ENCODE peak calls at places on chromosome 3, in ten cellular contexts. I is hepatocyte; D is SK-MEL-5; A is GDM1; U is H54; T is B cell; Q is CD8-positive, alpha-beta memory T cell; K is brain pericyte; C is endothelial cell; N is hippocampal formation. G is an unnamed sample.

GRCh38 chr3:111714305-111714704 is 119.2 kb upstream of the ZBED2 start:
- DNase-seq in I (no peak), D (peak), A (no peak), U (no peak), T (no peak), Q (no peak), K (no peak), C (no peak), N (no peak), G (no peak)

GRCh38 chr3:175585898-175586297 is 726.8 kb downstream of the NAALADL2 start:
- DNase-seq in I (no peak), D (no peak), A (no peak), U (peak), T (no peak), Q (no peak), K (no peak), C (no peak), N (no peak), G (no peak)

GRCh38 chr3:194422188-194422587 is 23.1 kb upstream of the GP5 start:
- DNase-seq in I (no peak), D (no peak), A (no peak), U (no peak), T (no peak), Q (no peak), K (no peak), C (no peak), N (no peak), G (no peak)

GRCh38 chr3:197599089-197599765 is 43.5 kb upstream of the BDH1 start:
- DNase-seq in I (peak), D (peak), A (no peak), U (peak), T (peak), Q (peak), K (peak), C (peak), N (no peak), G (peak)

GRCh38 chr3:132457301-132457700 is 40.0 kb downstream of the DNAJC13 start:
- DNase-seq in I (no peak), D (no peak), A (no peak), U (no peak), T (no peak), Q (no peak), K (no peak), C (no peak), N (no peak), G (no peak)

GRCh38 chr3:43794776-43795175 is 104.0 kb downstream of the ABHD5 start:
- DNase-seq in I (no peak), D (no peak), A (no peak), U (no peak), T (no peak), Q (no peak), K (no peak), C (no peak), N (no peak), G (no peak)

GRCh38 chr3:69871256-69871655 is 128.3 kb upstream of the SAMMSON start:
- DNase-seq in I (no peak), D (no peak), A (no peak), U (no peak), T (no peak), Q (no peak), K (no peak), C (no peak), N (no peak), G (no peak)

GRCh38 chr3:12780776-12781175 is 15.7 kb upstream of the CAND2 start:
- DNase-seq in I (no peak), D (no peak), A (no peak), U (no peak), T (no peak), Q (no peak), K (no peak), C (no peak), N (no peak), G (no peak)

GRCh38 chr3:101857279-101857678 is 8.0 kb downstream of the NFKBIZ start:
- DNase-seq in I (no peak), D (peak), A (no peak), U (no peak), T (no peak), Q (no peak), K (no peak), C (no peak), N (no peak), G (no peak)

GRCh38 chr3:152443212-152444023 is 174.7 kb downstream of the MBNL1 start:
- DNase-seq in I (no peak), D (no peak), A (no peak), U (no peak), T (peak), Q (no peak), K (no peak), C (no peak), N (no peak), G (no peak)

GRCh38 chr3:42228796-42229195 is 37.2 kb downstream of the CCK start:
- DNase-seq in I (no peak), D (peak), A (no peak), U (no peak), T (no peak), Q (no peak), K (no peak), C (no peak), N (no peak), G (no peak)

GRCh38 chr3:187951452-187952190 is 202.3 kb upstream of the LPP start:
- DNase-seq in I (no peak), D (no peak), A (peak), U (no peak), T (no peak), Q (no peak), K (no peak), C (no peak), N (no peak), G (no peak)

GRCh38 chr3:33663042-33663441 is 55.0 kb downstream of the CLASP2 start:
- DNase-seq in I (no peak), D (no peak), A (no peak), U (no peak), T (no peak), Q (no peak), K (no peak), C (no peak), N (no peak), G (no peak)

GRCh38 chr3:31377045-31377642 is 155.6 kb upstream of the STT3B start:
- DNase-seq in I (peak), D (no peak), A (no peak), U (peak), T (no peak), Q (peak), K (no peak), C (no peak), N (no peak), G (peak)

GRCh38 chr3:105801397-105801796 is 67.4 kb downstream of the CBLB start:
- DNase-seq in I (no peak), D (no peak), A (no peak), U (no peak), T (peak), Q (peak), K (no peak), C (no peak), N (no peak), G (no peak)

GRCh38 chr3:48415251-48415953 is 14.5 kb downstream of the PLXNB1 start:
- DNase-seq in I (no peak), D (no peak), A (no peak), U (no peak), T (no peak), Q (no peak), K (no peak), C (no peak), N (no peak), G (no peak)

GRCh38 chr3:128447561-128448013 is 19.1 kb downstream of the DNAJB8 start:
- DNase-seq in I (no peak), D (no peak), A (no peak), U (no peak), T (no peak), Q (no peak), K (no peak), C (no peak), N (no peak), G (no peak)

GRCh38 chr3:151567477-151567876 is 106.6 kb upstream of the IGSF10 start:
- DNase-seq in I (no peak), D (no peak), A (no peak), U (no peak), T (no peak), Q (no peak), K (no peak), C (no peak), N (no peak), G (no peak)

G was measured in small intestine.